ENCODE peak calls at places on chromosomes 16 and 17, in five cellular contexts. E is CD8-positive, alpha-beta T cell; O is H9; S is uterus; L is stimulated activated CD4-positive, alpha-beta T cell treated with anti-CD3 and anti-CD28 coated beads, Interleukin-1b, Interleukin-23, amount 100 ng/mL, for 24 hours. P is an unnamed sample.

GRCh38 chr17:45813051-45813731 is 29.1 kb downstream of the CRHR1 start:
- DNase-seq in S (no peak), O (peak), L (no peak), E (no peak), P (no peak)

GRCh38 chr16:47732806-47733150 is 271.6 kb downstream of the PHKB start:
- DNase-seq in E (no peak), S (no peak), L (no peak), O (peak), P (no peak)

GRCh38 chr17:44308865-44309264 is 464 bp downstream of the RUNDC3A start:
- DNase-seq in L (no peak), S (no peak), E (no peak), O (peak), P (no peak)

GRCh38 chr17:17493249-17493985 is 2.8 kb downstream of the RASD1 start:
- DNase-seq in O (peak), L (no peak), S (no peak), E (no peak), P (no peak)

GRCh38 chr16:50161950-50162349 is 8.8 kb downstream of the TENT4B start:
- DNase-seq in E (no peak), O (no peak), L (no peak), S (no peak), P (no peak)

GRCh38 chr16:29848420-29849297 is 14.4 kb downstream of the CDIPT start:
- DNase-seq in E (peak), S (peak), O (peak), L (peak), P (peak)

GRCh38 chr16:50836121-50836541 is 94.2 kb downstream of the CYLD start:
- DNase-seq in L (no peak), S (no peak), E (no peak), O (no peak), P (no peak)

GRCh38 chr17:79473111-79473835 is 137.6 kb downstream of the RBFOX3 start:
- DNase-seq in O (no peak), L (no peak), S (no peak), E (no peak), P (no peak)

GRCh38 chr17:82442643-82443464 is 7.7 kb downstream of the CYBC1 start:
- DNase-seq in S (no peak), O (peak), L (no peak), E (no peak), P (no peak)

GRCh38 chr17:31492880-31493655 is 101.6 kb downstream of the RAB11FIP4 start:
- DNase-seq in S (no peak), E (peak), L (peak), O (no peak), P (peak)

GRCh38 chr17:1495265-1495664 is 2.8 kb upstream of the MYO1C start:
- DNase-seq in O (no peak), S (no peak), L (no peak), E (no peak), P (no peak)

GRCh38 chr17:44307387-44308186 is 814 bp upstream of the RUNDC3A start:
- DNase-seq in E (no peak), S (no peak), O (peak), L (no peak), P (no peak)

GRCh38 chr17:75406222-75406615 is 741 bp upstream of the GRB2 start:
- DNase-seq in L (no peak), S (no peak), O (peak), E (no peak), P (no peak)

GRCh38 chr17:2222901-2223616 is 80.5 kb downstream of the SMG6 start:
- DNase-seq in E (peak), O (no peak), S (peak), L (no peak), P (no peak)

GRCh38 chr17:64091116-64091515 is 38.8 kb downstream of the ERN1 start:
- DNase-seq in S (no peak), O (no peak), E (no peak), L (no peak), P (no peak)

GRCh38 chr17:4599505-4600281 is 15.4 kb downstream of the SMTNL2 start:
- DNase-seq in O (peak), E (no peak), L (no peak), S (peak), P (no peak)

GRCh38 chr17:36864230-36864629 is 73.0 kb upstream of the LHX1 start:
- DNase-seq in S (no peak), L (no peak), O (no peak), E (no peak), P (no peak)

P was measured in KG1.